ENCODE peak calls at places on chromosomes 5 and 9, in four cellular contexts. E is GM23338, D is A549, L is GM12878. X is an unnamed sample.
A peak's percentile ranks its signal among the peaks of the same experiment; 100 is the strongest.

GRCh38 chr5:157446077-157446930 is 13.7 kb upstream of the NIPAL4 start:
- DNase-seq in D (no peak), L (no peak), E (no peak), X (no peak)

GRCh38 chr9:6552033-6552737 is 93.3 kb downstream of the GLDC start:
- DNase-seq in E (peak; percentile 33), D (no peak), L (no peak), X (peak; percentile 29)

GRCh38 chr5:75366787-75367186 is 29.8 kb downstream of the HMGCR start:
- DNase-seq in L (peak; percentile 72), E (no peak), D (no peak), X (no peak)

GRCh38 chr5:149886697-149887470 is 57.7 kb downstream of the PDE6A start:
- DNase-seq in D (no peak), E (no peak), L (no peak), X (no peak)

GRCh38 chr9:126705767-126706697 is 92.3 kb downstream of the LMX1B start:
- DNase-seq in E (peak; percentile 86), L (no peak), D (peak; percentile 63), X (peak; percentile 35)

GRCh38 chr9:26261503-26262330 is 583.5 kb upstream of the TUSC1 start:
- DNase-seq in L (no peak), D (peak; percentile 79), E (peak; percentile 34), X (no peak)

GRCh38 chr5:112006721-112007120 is 249.7 kb upstream of the NREP start:
- DNase-seq in D (no peak), E (no peak), L (no peak), X (no peak)

GRCh38 chr5:149719666-149720065 is 10.4 kb upstream of the PPARGC1B start:
- DNase-seq in E (no peak), L (no peak), D (peak; percentile 32), X (no peak)

GRCh38 chr5:16120579-16120978 is 59.0 kb downstream of the MARCHF11 start:
- DNase-seq in E (no peak), L (no peak), D (no peak), X (no peak)

GRCh38 chr5:79562351-79563246 is 48.7 kb upstream of the HOMER1 start:
- DNase-seq in D (no peak), L (no peak), E (no peak), X (no peak)

GRCh38 chr5:177966009-177966838 is 29.8 kb downstream of the PROP1 start:
- DNase-seq in L (no peak), E (no peak), D (no peak), X (no peak)

GRCh38 chr9:68780735-68781134 is 75.7 kb downstream of the PIP5K1B start:
- DNase-seq in D (no peak), L (no peak), E (no peak), X (peak; percentile 5)

GRCh38 chr5:7361593-7361992 is 34.3 kb upstream of the ADCY2 start:
- DNase-seq in D (no peak), L (no peak), E (no peak), X (no peak)

GRCh38 chr5:11222169-11222568 is 461.1 kb upstream of the DAP start:
- DNase-seq in L (no peak), D (no peak), E (no peak), X (no peak)

GRCh38 chr9:21964925-21965385 is 29.2 kb downstream of the CDKN2A start:
- DNase-seq in L (no peak), E (peak; percentile 41), D (no peak), X (no peak)

GRCh38 chr5:151092750-151093149 is 11.9 kb upstream of the TNIP1 start:
- DNase-seq in D (no peak), E (no peak), L (no peak), X (no peak)

GRCh38 chr5:153752890-153753289 is 262.4 kb downstream of the GRIA1 start:
- DNase-seq in D (no peak), L (no peak), E (no peak), X (no peak)

GRCh38 chr9:78261403-78262001 is 25.6 kb downstream of the CEP78 start:
- DNase-seq in D (peak; percentile 36), L (no peak), E (peak; percentile 61), X (peak; percentile 23)

DNA sequence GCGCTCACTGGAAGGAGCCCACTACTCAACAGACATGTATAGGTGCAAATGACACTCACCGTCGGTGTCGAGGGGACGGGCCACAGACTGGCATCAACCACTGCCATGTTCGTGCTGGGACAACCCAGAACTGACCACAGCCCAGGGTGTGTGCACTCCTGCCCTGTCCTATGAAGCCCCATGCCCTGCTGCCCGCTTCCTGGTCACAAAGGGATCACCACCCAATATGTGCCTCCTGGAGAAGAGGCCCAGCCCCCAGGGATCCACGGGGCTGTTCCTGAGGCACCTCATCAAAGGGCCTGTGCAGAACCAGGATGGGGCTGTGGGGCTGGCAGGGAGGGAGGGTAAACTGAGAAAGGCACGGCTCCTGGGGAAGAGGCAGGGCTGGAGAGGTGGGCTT is 43.1 kb downstream of the PRRT1B start:
- DNase-seq in D (no peak), E (no peak), L (no peak), X (no peak)
- TF ChIP-seq JUNB in D (no peak), E (no peak), L (no peak), X (no peak)

GRCh38 chr9:133524146-133524545 is 613 bp downstream of the MYMK start:
- DNase-seq in E (no peak), D (no peak), L (no peak), X (no peak)
- TF ChIP-seq JUNB in E (no peak), D (no peak), L (no peak), X (no peak)

DNA sequence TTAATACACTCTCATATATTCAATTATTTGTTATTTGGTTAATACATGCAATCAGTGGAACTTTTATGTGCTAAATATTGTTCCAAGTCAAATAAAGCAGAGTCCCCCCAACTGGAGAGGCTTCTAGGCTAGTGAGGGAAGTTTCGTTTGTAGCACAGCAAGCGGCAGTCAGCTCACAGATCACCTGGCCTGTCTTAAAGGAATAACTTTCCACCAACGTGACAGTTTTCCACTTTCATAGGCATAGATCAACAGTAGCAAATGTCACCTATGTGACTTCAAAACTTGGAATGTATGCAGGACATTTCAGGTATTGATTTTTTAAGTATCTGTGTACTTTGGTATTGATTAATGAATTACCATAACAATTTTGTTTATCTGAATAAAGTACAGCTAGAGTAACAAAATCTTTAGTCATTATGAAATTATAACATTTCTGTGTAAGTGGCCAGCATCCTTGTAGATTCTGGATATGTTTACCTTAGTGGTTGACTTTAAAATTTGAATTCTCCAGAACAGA is 129.7 kb upstream of the VCAN start:
- DNase-seq in E (no peak), D (no peak), L (no peak), X (no peak)
- TF ChIP-seq JUNB in E (no peak), D (no peak), L (no peak), X (no peak)

GRCh38 chr5:181186022-181186421 is 19.0 kb downstream of the TRIM7 start:
- DNase-seq in D (no peak), L (no peak), E (no peak), X (no peak)

GRCh38 chr5:181184845-181185216 is 20.2 kb downstream of the TRIM7 start:
- DNase-seq in E (no peak), L (no peak), D (peak; percentile 60), X (no peak)

GRCh38 chr5:181186902-181187499 is 18.0 kb downstream of the TRIM7 start:
- DNase-seq in L (no peak), D (peak; percentile 67), E (peak; percentile 37), X (no peak)

GRCh38 chr5:181185560-181185959 is 19.4 kb downstream of the TRIM7 start:
- DNase-seq in L (no peak), E (no peak), D (no peak), X (no peak)

DNA sequence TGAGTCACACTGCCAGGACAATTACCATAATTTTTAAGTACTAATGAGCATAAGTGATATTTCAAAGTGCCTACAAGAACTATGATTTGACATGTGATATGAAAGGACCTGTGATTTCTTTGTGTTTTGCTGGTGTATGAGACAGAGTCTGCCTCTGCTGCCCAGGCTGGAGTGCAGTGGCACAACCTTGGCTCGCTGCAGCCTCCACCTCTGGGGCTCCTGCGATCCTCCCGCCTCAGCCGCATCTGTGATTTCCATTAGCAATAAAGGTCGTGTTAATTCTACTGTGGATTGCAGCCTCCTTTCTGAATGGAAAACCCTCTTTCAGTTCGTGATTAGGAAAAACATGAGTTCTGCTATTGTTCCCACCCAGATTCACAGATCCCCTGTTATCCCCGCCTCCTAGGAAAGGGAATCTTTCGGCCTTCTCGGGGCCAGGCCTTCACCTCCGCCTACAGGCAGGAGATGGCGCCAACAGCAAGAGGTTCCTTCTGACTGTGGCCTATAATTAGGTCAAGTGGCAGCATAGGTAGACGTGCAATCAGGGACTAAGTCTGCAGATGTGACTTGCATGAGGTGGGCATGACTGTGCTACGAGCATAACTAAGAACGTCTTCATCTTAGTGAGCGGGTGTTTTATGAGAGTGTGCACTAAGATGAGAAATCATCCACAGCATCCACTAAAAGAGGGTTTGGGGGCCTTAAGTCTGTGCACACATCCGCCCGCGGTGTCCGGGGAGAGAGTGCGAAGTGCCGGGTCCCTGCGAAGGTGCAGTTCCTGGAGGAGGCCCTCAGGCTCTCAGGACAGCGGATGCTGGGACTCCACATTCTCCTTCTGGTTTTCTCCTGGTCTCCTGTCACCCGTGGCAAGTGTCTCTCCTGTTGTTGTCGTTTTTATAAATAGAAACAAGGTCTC is 23.1 kb downstream of the TRIM7 start:
- DNase-seq in D (peak; percentile 89), E (peak; percentile 92), L (no peak), X (peak; percentile 74)
- TF ChIP-seq JUNB in D (no peak), E (no peak), L (no peak), X (no peak)

GRCh38 chr5:124868661-124869060 is 122.2 kb upstream of the ZNF608 start:
- DNase-seq in D (no peak), L (no peak), E (no peak), X (no peak)
- TF ChIP-seq JUNB in D (no peak), L (no peak), E (no peak), X (no peak)

X was measured in HepG2.